ENCODE peak calls at places on chromosome 5, in four cellular contexts. B is DMS79; P is activated CD8-positive, alpha-beta memory T cell treated with anti-CD3 and anti-CD28 coated beads for 48 hours; J is T-cell. E is an unnamed sample.

GRCh38 chr5:64767959-64768357 is 533 bp downstream of the SREK1IP1 start:
- DNase-seq in J (no peak), P (no peak), B (no peak), E (peak)

GRCh38 chr5:115526604-115527003 is 18.0 kb downstream of the FEM1C start:
- DNase-seq in J (no peak), P (no peak), B (no peak), E (no peak)

GRCh38 chr5:96006291-96006690 is 44.6 kb upstream of the ELL2 start:
- DNase-seq in J (no peak), P (no peak), B (no peak), E (no peak)

GRCh38 chr5:78056901-78057514 is 237.5 kb downstream of the AP3B1 start:
- DNase-seq in B (no peak), P (no peak), J (no peak), E (no peak)

GRCh38 chr5:166014256-166014655 is 2277.2 kb upstream of the WWC1 start:
- DNase-seq in J (no peak), B (no peak), P (no peak), E (no peak)

GRCh38 chr5:31707294-31707693 is 68.4 kb downstream of the PDZD2 start:
- DNase-seq in P (no peak), B (no peak), J (no peak), E (no peak)

GRCh38 chr5:31218978-31219377 is 25.5 kb downstream of the CDH6 start:
- DNase-seq in P (no peak), B (no peak), J (no peak), E (no peak)

GRCh38 chr5:149485655-149486615 is 65.3 kb downstream of the CSNK1A1 start:
- DNase-seq in B (peak), J (no peak), P (no peak), E (peak)

GRCh38 chr5:35736280-35736679 is 118.6 kb downstream of the SPEF2 start:
- DNase-seq in J (no peak), B (no peak), P (no peak), E (no peak)

GRCh38 chr5:1887400-1888360 is 5.0 kb upstream of the IRX4 start:
- DNase-seq in B (no peak), J (no peak), P (no peak), E (no peak)

GRCh38 chr5:67244345-67244793 is 47.8 kb upstream of the CD180 start:
- DNase-seq in P (no peak), B (no peak), J (no peak), E (peak)

GRCh38 chr5:170885281-170885680 is 23.5 kb downstream of the RANBP17 start:
- DNase-seq in B (no peak), P (no peak), J (no peak), E (no peak)

GRCh38 chr5:126462239-126463014 is 39.2 kb downstream of the GRAMD2B start:
- DNase-seq in B (no peak), P (no peak), J (no peak), E (no peak)

GRCh38 chr5:1465966-1466471 is 20.8 kb upstream of the SLC6A3 start:
- DNase-seq in B (no peak), J (no peak), P (no peak), E (no peak)

GRCh38 chr5:172769598-172770373 is 1.2 kb downstream of the DUSP1 start:
- DNase-seq in J (no peak), B (no peak), P (no peak), E (no peak)

GRCh38 chr5:132655821-132656773 is 1.9 kb upstream of the IL13 start:
- DNase-seq in J (peak), B (no peak), P (no peak), E (peak)

GRCh38 chr5:109496112-109496511 is 86.3 kb upstream of the PJA2 start:
- DNase-seq in B (no peak), P (no peak), J (no peak), E (no peak)

GRCh38 chr5:56549096-56549886 is 266.1 kb upstream of the MAP3K1 start:
- DNase-seq in B (no peak), J (no peak), P (no peak), E (no peak)

GRCh38 chr5:178193251-178193809 is 6.2 kb upstream of the GMCL2 start:
- DNase-seq in J (no peak), P (no peak), B (no peak), E (no peak)

GRCh38 chr5:157327771-157328170 is 61.8 kb downstream of the CYFIP2 start:
- DNase-seq in B (no peak), J (peak), P (no peak), E (no peak)

GRCh38 chr5:30620481-30621085 is 572.9 kb upstream of the CDH6 start:
- DNase-seq in B (no peak), P (no peak), J (no peak), E (no peak)

GRCh38 chr5:135432113-135432512 is 15.0 kb downstream of the DCANP1 start:
- DNase-seq in B (no peak), P (no peak), J (no peak), E (no peak)

GRCh38 chr5:108801776-108802175 is 54.1 kb downstream of the FER start:
- DNase-seq in B (no peak), P (no peak), J (no peak), E (peak)

GRCh38 chr5:9540791-9541190 is 5.1 kb downstream of the SEMA5A start:
- DNase-seq in B (no peak), J (no peak), P (no peak), E (no peak)

GRCh38 chr5:51053361-51053760 is 329.9 kb upstream of the ISL1 start:
- DNase-seq in P (no peak), J (no peak), B (no peak), E (no peak)

GRCh38 chr5:17185776-17186175 is 31.7 kb upstream of the BASP1 start:
- DNase-seq in J (no peak), P (no peak), B (no peak), E (no peak)